ENCODE peak calls at places on chromosomes 13 and 19, in seven cellular contexts. J is thoracic aorta, M is stomach, V is suprapubic skin, G is BE2C, I is OCI-LY7, A is hepatocyte. L is an unnamed sample.

GRCh38 chr19:53467138-53467502 is 413 bp upstream of the ZNF813 start:
- DNase-seq in J (no peak), M (no peak), V (no peak), G (peak; percentile 15), I (no peak), A (peak; percentile 28), L (peak; percentile 62)

GRCh38 chr19:12092065-12092867 is 27.7 kb downstream of the ZNF844 start:
- DNase-seq in J (peak; percentile 49), M (peak; percentile 80), V (peak; percentile 89), G (peak; percentile 78), I (no peak), A (peak; percentile 89), L (peak; percentile 92)

GRCh38 chr13:81382236-81382635 is 1041.3 kb upstream of the SPRY2 start:
- DNase-seq in J (no peak), M (no peak), V (no peak), G (no peak), I (no peak), A (no peak), L (no peak)

GRCh38 chr13:29397265-29397664 is 198.2 kb downstream of the SLC7A1 start:
- DNase-seq in J (no peak), M (no peak), V (no peak), G (no peak), I (no peak), A (no peak), L (no peak)

GRCh38 chr13:75418186-75418843 is 63.7 kb downstream of the TBC1D4 start:
- DNase-seq in J (no peak), M (no peak), V (no peak), G (no peak), I (no peak), A (no peak), L (no peak)

GRCh38 chr19:30856786-30857185 is 484.6 kb downstream of the ZNF536 start:
- DNase-seq in J (no peak), M (no peak), V (no peak), G (no peak), I (no peak), A (no peak), L (no peak)

GRCh38 chr19:45450042-45450380 is 17.8 kb upstream of the FOSB start:
- DNase-seq in J (no peak), M (no peak), V (no peak), G (no peak), I (no peak), A (no peak), L (no peak)

GRCh38 chr13:79037197-79037596 is 368.9 kb downstream of the RBM26 start:
- DNase-seq in J (no peak), M (no peak), V (no peak), G (no peak), I (no peak), A (no peak), L (no peak)

GRCh38 chr19:53521373-53522202 is 16.4 kb upstream of the ZNF331 start:
- DNase-seq in J (no peak), M (no peak), V (no peak), G (no peak), I (no peak), A (no peak), L (no peak)

GRCh38 chr19:2609389-2610116 is 92.9 kb downstream of the GNG7 start:
- DNase-seq in J (no peak), M (no peak), V (no peak), G (no peak), I (no peak), A (no peak), L (no peak)

GRCh38 chr13:39485314-39485700 is 117.7 kb downstream of the LHFPL6 start:
- DNase-seq in J (no peak), M (no peak), V (no peak), G (no peak), I (no peak), A (no peak), L (no peak)

GRCh38 chr13:24005711-24006281 is 108.5 kb upstream of the C1QTNF9B start:
- DNase-seq in J (no peak), M (no peak), V (no peak), G (no peak), I (no peak), A (no peak), L (no peak)

GRCh38 chr13:110319774-110320509 is 12.9 kb downstream of the COL4A2 start:
- DNase-seq in J (no peak), M (no peak), V (no peak), G (no peak), I (no peak), A (no peak), L (no peak)

GRCh38 chr13:75550159-75550567 is 572 bp downstream of the UCHL3 start:
- DNase-seq in J (peak; percentile 18), M (no peak), V (no peak), G (peak; percentile 40), I (peak; percentile 32), A (peak; percentile 75), L (no peak)

GRCh38 chr19:17058236-17058635 is 17.0 kb downstream of the HAUS8 start:
- DNase-seq in J (no peak), M (no peak), V (no peak), G (no peak), I (no peak), A (no peak), L (no peak)

GRCh38 chr13:41548031-41548430 is 90.7 kb downstream of the RGCC start:
- DNase-seq in J (no peak), M (no peak), V (no peak), G (no peak), I (no peak), A (no peak), L (peak; percentile 65)

GRCh38 chr13:46178143-46178542 is 3.8 kb downstream of the LCP1 start:
- DNase-seq in J (no peak), M (no peak), V (no peak), G (no peak), I (no peak), A (no peak), L (no peak)
- H3K4me1 ChIP-seq in J (no peaks in the 10 kb centered on the region), M (no peaks in the 10 kb centered on the region), V (no peaks in the 10 kb centered on the region), G (no peaks in the 10 kb centered on the region), I (peaks cover 72% of the 10 kb centered on the region), A (no peaks in the 10 kb centered on the region), L (no peaks in the 10 kb centered on the region)

GRCh38 chr19:4029247-4029614 is 21.7 kb downstream of the PIAS4 start:
- DNase-seq in J (no peak), M (no peak), V (no peak), G (no peak), I (no peak), A (no peak), L (no peak)

GRCh38 chr19:4030552-4030951 is 23.0 kb downstream of the PIAS4 start:
- DNase-seq in J (no peak), M (no peak), V (no peak), G (no peak), I (no peak), A (no peak), L (no peak)

GRCh38 chr19:4031420-4031819 is 23.9 kb downstream of the PIAS4 start:
- DNase-seq in J (no peak), M (no peak), V (no peak), G (no peak), I (no peak), A (no peak), L (no peak)

GRCh38 chr19:4032436-4032835 is 24.9 kb downstream of the PIAS4 start:
- DNase-seq in J (no peak), M (no peak), V (no peak), G (peak; percentile 53), I (no peak), A (no peak), L (no peak)

GRCh38 chr19:4030981-4031380 is 23.4 kb downstream of the PIAS4 start:
- DNase-seq in J (no peak), M (no peak), V (no peak), G (no peak), I (no peak), A (no peak), L (no peak)
- TF ChIP-seq CTCF in J (no peak), M (no peak), V (no peak), G (no peak), I (no peak), A (no peak), L (no peak)

GRCh38 chr13:99974296-99974938 is 2.9 kb upstream of the ZIC5 start:
- DNase-seq in J (no peak), M (no peak), V (no peak), G (no peak), I (no peak), A (no peak), L (no peak)
- H3K4me1 ChIP-seq in J (peaks cover 11% of the 10 kb centered on the region), M (peaks cover 26% of the 10 kb centered on the region), V (peaks cover 32% of the 10 kb centered on the region), G (no peaks in the 10 kb centered on the region), I (no peaks in the 10 kb centered on the region), A (peaks cover 7% of the 10 kb centered on the region), L (peaks cover 36% of the 10 kb centered on the region)

GRCh38 chr13:113628291-113629270 is 29.4 kb downstream of the ATP4B start:
- DNase-seq in J (no peak), M (no peak), V (peak; percentile 42), G (no peak), I (no peak), A (no peak), L (peak; percentile 56)
- TF ChIP-seq CTCF in J (no peak), M (no peak), V (no peak), G (no peak), I (no peak), A (no peak), L (no peak)

GRCh38 chr13:113413178-113413897 is 40.0 kb downstream of the ADPRHL1 start:
- DNase-seq in J (peak; percentile 31), M (no peak), V (no peak), G (no peak), I (no peak), A (no peak), L (no peak)
- H3K4me1 ChIP-seq in J (peaks cover 27% of the 10 kb centered on the region), M (peaks cover 6% of the 10 kb centered on the region), V (peaks cover 24% of the 10 kb centered on the region), G (no peaks in the 10 kb centered on the region), I (peaks cover 18% of the 10 kb centered on the region), A (peaks cover 11% of the 10 kb centered on the region), L (peaks cover 44% of the 10 kb centered on the region)